ENCODE peak calls at places on chromosomes 12 and 14, in four cellular contexts. V is BE2C, Y is transverse colon, G is upper lobe of right lung. W is an unnamed sample.

GRCh38 chr14:56807586-56808168 is 2.6 kb downstream of the OTX2 start:
- DNase-seq in G (no peak), V (no peak), Y (no peak), W (no peak)

GRCh38 chr12:11703378-11703777 is 53.9 kb downstream of the ETV6 start:
- DNase-seq in Y (no peak), V (no peak), G (no peak), W (no peak)

GRCh38 chr12:54439521-54440255 is 20.6 kb upstream of the ITGA5 start:
- DNase-seq in V (no peak), Y (no peak), G (no peak), W (no peak)

GRCh38 chr12:90938451-90938850 is 16.5 kb downstream of the CCER1 start:
- DNase-seq in V (no peak), Y (no peak), G (no peak), W (no peak)

GRCh38 chr12:47326190-47326589 is 246.4 kb upstream of the AMIGO2 start:
- DNase-seq in Y (no peak), G (no peak), V (no peak), W (no peak)

GRCh38 chr12:25130741-25131188 is 64.2 kb downstream of the DNAI7 start:
- DNase-seq in Y (no peak), G (no peak), V (no peak), W (no peak)

GRCh38 chr14:66568220-66568619 is 60.3 kb downstream of the GPHN start:
- DNase-seq in V (no peak), Y (no peak), G (no peak), W (no peak)

GRCh38 chr12:3680919-3681594 is 71.9 kb downstream of the CRACR2A start:
- DNase-seq in Y (peak; percentile 67), G (no peak), V (no peak), W (peak; percentile 72)

GRCh38 chr14:100692859-100693558 is 33.7 kb upstream of the DLK1 start:
- DNase-seq in Y (no peak), G (peak; percentile 77), V (no peak), W (no peak)

GRCh38 chr12:6313326-6313940 is 3.0 kb downstream of the PLEKHG6 start:
- DNase-seq in Y (no peak), G (no peak), V (no peak), W (no peak)

GRCh38 chr12:93804392-93805179 is 127.4 kb downstream of the CRADD start:
- DNase-seq in G (no peak), Y (no peak), V (no peak), W (no peak)

GRCh38 chr12:128637616-128638606 is 185.8 kb downstream of the SLC15A4 start:
- DNase-seq in V (no peak), Y (no peak), G (no peak), W (no peak)

GRCh38 chr12:121184425-121184824 is 25.5 kb upstream of the P2RX4 start:
- DNase-seq in V (no peak), G (no peak), Y (no peak), W (no peak)

GRCh38 chr12:121184984-121185894 is 24.7 kb upstream of the P2RX4 start:
- DNase-seq in G (no peak), V (no peak), Y (no peak), W (no peak)

GRCh38 chr12:121188227-121188626 is 21.7 kb upstream of the P2RX4 start:
- DNase-seq in Y (no peak), G (no peak), V (no peak), W (no peak)

GRCh38 chr12:121187501-121187900 is 22.4 kb upstream of the P2RX4 start:
- DNase-seq in G (no peak), Y (no peak), V (no peak), W (no peak)

GRCh38 chr12:121186826-121187225 is 23.1 kb upstream of the P2RX4 start:
- DNase-seq in V (no peak), Y (no peak), G (no peak), W (no peak)
- H3K4me1 ChIP-seq in V (no peaks in the 10 kb centered on the region), Y (no peaks in the 10 kb centered on the region), G (peaks cover 8% of the 10 kb centered on the region), W (no peaks in the 10 kb centered on the region)

GRCh38 chr14:36505892-36506731 is 13.9 kb downstream of the NKX2-1 start:
- DNase-seq in G (peak; percentile 78), V (no peak), Y (no peak), W (no peak)

GRCh38 chr14:36504805-36505192 is 15.2 kb downstream of the NKX2-1 start:
- DNase-seq in G (no peak), V (no peak), Y (no peak), W (no peak)

GRCh38 chr14:36503771-36504741 is 16.0 kb downstream of the NKX2-1 start:
- DNase-seq in Y (no peak), G (peak; percentile 76), V (no peak), W (no peak)

GRCh38 chr14:36506732-36507614 is 13.1 kb downstream of the NKX2-1 start:
- DNase-seq in Y (no peak), V (no peak), G (peak; percentile 67), W (no peak)

GRCh38 chr14:36505193-36505815 is 14.7 kb downstream of the NKX2-1 start:
- DNase-seq in G (peak; percentile 86), V (no peak), Y (no peak), W (no peak)
- H3K4me3 ChIP-seq in G (peak overlapping the region; percentile 39), V (no peak overlapping the region), Y (no peak overlapping the region), W (no peak overlapping the region)

DNA sequence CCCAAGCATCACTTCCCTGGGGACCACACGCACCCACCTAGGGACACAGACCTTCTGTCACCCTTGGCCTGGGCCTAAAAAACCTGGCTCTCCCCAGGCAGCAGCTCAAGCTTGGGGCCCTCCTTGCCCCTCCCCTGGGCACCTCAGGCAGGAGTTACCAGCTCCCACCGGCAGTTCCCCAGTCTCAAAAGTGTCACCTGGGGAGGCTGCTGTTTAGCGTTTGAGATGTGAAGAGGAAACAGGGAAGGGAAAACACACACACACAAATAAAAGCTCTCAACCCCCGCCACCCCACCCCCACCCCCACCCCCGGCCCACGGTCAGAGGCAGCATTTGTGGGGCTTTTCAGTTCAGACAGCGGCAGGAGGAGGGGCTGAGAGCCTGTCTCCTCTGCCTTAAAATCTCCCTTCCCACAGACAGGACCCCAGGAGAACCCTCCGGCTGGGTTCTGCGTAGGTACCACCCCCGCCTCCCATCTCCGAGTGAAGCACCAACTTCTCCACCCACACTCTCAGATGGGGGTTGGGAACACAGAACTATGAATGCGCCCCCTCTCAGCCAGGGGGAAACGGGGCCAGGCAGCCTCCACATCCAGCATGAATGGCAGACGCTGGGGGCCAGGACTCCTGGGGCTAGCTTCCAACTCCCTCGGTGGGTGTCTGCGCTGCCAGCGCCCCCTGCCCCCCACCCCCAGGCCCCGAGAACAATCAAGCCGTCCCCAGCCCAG is 3.0 kb downstream of the NCOR2 start:
- DNase-seq in Y (no peak), V (no peak), G (no peak), W (no peak)
- TF ChIP-seq CTCF in Y (no peak), V (no peak), G (no peak), W (no peak)

GRCh38 chr14:23068792-23069412 is 11.6 kb upstream of the CDH24 start:
- DNase-seq in V (peak; percentile 84), Y (peak; percentile 86), G (no peak), W (peak; percentile 73)
- H3K4me1 ChIP-seq in V (peaks cover 23% of the 10 kb centered on the region), Y (peaks cover 29% of the 10 kb centered on the region), G (peaks cover 33% of the 10 kb centered on the region), W (peaks cover 27% of the 10 kb centered on the region)

DNA sequence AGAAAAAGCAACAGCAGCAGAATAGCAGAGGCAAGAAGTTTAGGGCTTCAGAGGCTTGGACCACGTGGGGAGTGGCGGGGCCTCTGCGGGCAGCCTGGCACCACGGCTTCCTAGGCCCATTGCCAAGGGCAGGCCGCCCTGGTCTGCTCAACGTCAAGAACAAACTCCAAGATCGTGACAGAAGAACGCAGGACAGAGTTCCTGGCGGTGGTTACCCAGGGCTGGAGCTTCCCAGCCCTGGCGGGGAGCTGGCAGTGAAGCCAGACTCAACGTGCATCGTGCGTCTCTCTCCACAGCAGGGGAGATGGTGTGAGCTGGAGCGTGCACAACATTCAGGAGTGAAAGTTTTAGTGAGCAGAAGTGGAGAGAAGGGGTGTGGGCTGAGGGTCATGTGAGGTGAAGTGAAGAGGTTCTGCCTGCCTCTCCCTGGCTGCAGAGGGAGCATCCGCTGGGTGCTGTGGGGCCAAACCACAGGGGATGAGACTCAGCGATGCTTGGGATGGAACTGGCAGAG is 13.9 kb upstream of the CACNA2D4 start:
- DNase-seq in Y (peak; percentile 79), G (peak; percentile 68), V (peak; percentile 70), W (peak; percentile 80)
- H3K4me3 ChIP-seq in Y (no peak overlapping the region), G (no peak overlapping the region), V (no peak overlapping the region), W (no peak overlapping the region)

GRCh38 chr12:59444932-59445331 is 150.9 kb upstream of the SLC16A7 start:
- DNase-seq in G (no peak), Y (no peak), V (peak; percentile 18), W (no peak)
- TF ChIP-seq CTCF in G (peak; percentile 41), Y (no peak), V (peak; percentile 50), W (no peak)

DNA sequence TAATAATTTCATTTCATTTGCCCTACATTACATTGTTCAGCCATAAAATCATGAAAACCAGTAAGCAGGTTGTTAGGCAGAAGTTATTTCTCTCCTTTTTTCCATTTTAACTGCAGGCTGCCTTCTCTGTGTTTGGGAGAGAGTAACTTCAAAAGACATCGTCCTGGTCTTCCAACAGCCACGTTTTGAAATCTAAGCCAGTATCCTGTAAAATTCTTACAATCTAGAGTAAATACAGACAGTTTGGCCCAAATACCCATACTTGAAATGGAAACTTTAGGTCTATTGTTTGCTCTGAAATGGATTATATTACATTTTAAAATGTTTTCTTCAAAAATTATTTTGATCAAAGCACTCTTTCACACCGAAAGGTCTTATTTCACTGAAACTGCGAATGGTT is 66.1 kb upstream of the SLCO1C1 start:
- DNase-seq in Y (no peak), V (no peak), G (no peak), W (no peak)
- H3K4me1 ChIP-seq in Y (peaks cover 25% of the 10 kb centered on the region), V (no peaks in the 10 kb centered on the region), G (no peaks in the 10 kb centered on the region), W (peaks cover 17% of the 10 kb centered on the region)

W was measured in mucosa of descending colon.